ENCODE peak calls at places on chromosomes 7 and 10, in seven cellular contexts. S is stimulated activated CD4-positive, alpha-beta T cell treated with anti-CD3 and anti-CD28 coated beads, Interleukin-4, amount 100 ng/mL, for 1 hour; Z is activated CD8-positive, alpha-beta memory T cell treated with anti-CD3 and anti-CD28 coated beads, Interleukin-2, amount 50 U/mL, for 48 hours; B is mucosa of descending colon; F is heart right ventricle; V is foreskin melanocyte; D is NAMALWA. K is an unnamed sample.
A peak's percentile ranks its signal among the peaks of the same experiment; 100 is the strongest.

GRCh38 chr10:1373287-1373686 is 317.1 kb downstream of the WDR37 start:
- DNase-seq in S (no peak), Z (no peak), B (no peak), F (no peak), V (no peak), D (no peak), K (no peak)

GRCh38 chr10:78981970-78982281 is 86.8 kb upstream of the ZMIZ1 start:
- DNase-seq in S (no peak), Z (no peak), B (no peak), F (peak; percentile 71), V (no peak), D (no peak), K (no peak)

GRCh38 chr7:48042216-48042615 is 6.9 kb downstream of the C7orf57 start:
- DNase-seq in S (no peak), Z (no peak), B (no peak), F (no peak), V (no peak), D (no peak), K (no peak)

GRCh38 chr10:78875932-78876331 is 192.8 kb upstream of the ZMIZ1 start:
- DNase-seq in S (no peak), Z (peak; percentile 10), B (no peak), F (no peak), V (no peak), D (no peak), K (no peak)

GRCh38 chr10:103859161-103860141 is 4.1 kb upstream of the SH3PXD2A start:
- DNase-seq in S (peak; percentile 38), Z (peak; percentile 70), B (no peak), F (no peak), V (peak; percentile 56), D (peak; percentile 82), K (peak; percentile 73)

GRCh38 chr7:50463035-50463434 is 12.9 kb upstream of the FIGNL1 start:
- DNase-seq in S (no peak), Z (no peak), B (no peak), F (no peak), V (no peak), D (no peak), K (no peak)

GRCh38 chr7:135661311-135662122 is 797 bp upstream of the STMP1 start:
- DNase-seq in S (no peak), Z (no peak), B (no peak), F (no peak), V (no peak), D (no peak), K (no peak)

GRCh38 chr10:17365402-17365801 is 89.0 kb downstream of the ST8SIA6 start:
- DNase-seq in S (no peak), Z (no peak), B (no peak), F (no peak), V (no peak), D (no peak), K (no peak)

GRCh38 chr10:95384011-95384704 is 93.4 kb upstream of the PDLIM1 start:
- DNase-seq in S (no peak), Z (no peak), B (no peak), F (no peak), V (no peak), D (no peak), K (no peak)

GRCh38 chr10:116201011-116201410 is 72.0 kb downstream of the GFRA1 start:
- DNase-seq in S (no peak), Z (no peak), B (no peak), F (no peak), V (no peak), D (no peak), K (no peak)

GRCh38 chr7:149496642-149497391 is 792 bp downstream of the ZNF746 start:
- DNase-seq in S (peak; percentile 62), Z (peak; percentile 77), B (peak; percentile 76), F (peak; percentile 68), V (peak; percentile 14), D (peak; percentile 41), K (peak; percentile 58)